ENCODE peak calls at places on chromosomes 6 and 20, in five cellular contexts. One of them, this sample, is unnamed.

GRCh38 chr20:60431349-60431748 is 473.1 kb downstream of the CDH26 start:
- DNase-seq in NCI-H510A treated with DMSO at 0.1 percent for 48 hours: no peak
- DNase-seq in activated CD4-positive, alpha-beta T cell treated with anti-CD3 and anti-CD28 coated beads, Interleukin-2, amount 10 ng/mL, durations not matched to agents 7 days and 5 days: no peak
- DNase-seq in PC-9: no peak
- DNase-seq in CD4-positive, CD25-positive, alpha-beta regulatory T cell: no peak
- DNase-seq in this sample: no peak

GRCh38 chr6:106522557-106522956 is 106.7 kb downstream of the RTN4IP1 start:
- DNase-seq in CD4-positive, CD25-positive, alpha-beta regulatory T cell: no peak
- DNase-seq in NCI-H510A treated with DMSO at 0.1 percent for 48 hours: no peak
- DNase-seq in PC-9: no peak
- DNase-seq in activated CD4-positive, alpha-beta T cell treated with anti-CD3 and anti-CD28 coated beads, Interleukin-2, amount 10 ng/mL, durations not matched to agents 7 days and 5 days: no peak
- DNase-seq in this sample: peak; percentile 78

GRCh38 chr6:154509421-154510143 is 903 bp downstream of the CNKSR3 start:
- DNase-seq in CD4-positive, CD25-positive, alpha-beta regulatory T cell: no peak
- DNase-seq in PC-9: no peak
- DNase-seq in activated CD4-positive, alpha-beta T cell treated with anti-CD3 and anti-CD28 coated beads, Interleukin-2, amount 10 ng/mL, durations not matched to agents 7 days and 5 days: no peak
- DNase-seq in NCI-H510A treated with DMSO at 0.1 percent for 48 hours: no peak
- DNase-seq in this sample: no peak

GRCh38 chr6:81762132-81762531 is 9.7 kb upstream of the TENT5A start:
- DNase-seq in NCI-H510A treated with DMSO at 0.1 percent for 48 hours: no peak
- DNase-seq in activated CD4-positive, alpha-beta T cell treated with anti-CD3 and anti-CD28 coated beads, Interleukin-2, amount 10 ng/mL, durations not matched to agents 7 days and 5 days: no peak
- DNase-seq in CD4-positive, CD25-positive, alpha-beta regulatory T cell: no peak
- DNase-seq in PC-9: no peak
- DNase-seq in this sample: no peak

GRCh38 chr6:27290065-27290849 is 21.8 kb downstream of the POM121L2 start:
- DNase-seq in NCI-H510A treated with DMSO at 0.1 percent for 48 hours: no peak
- DNase-seq in CD4-positive, CD25-positive, alpha-beta regulatory T cell: no peak
- DNase-seq in PC-9: peak; percentile 39
- DNase-seq in activated CD4-positive, alpha-beta T cell treated with anti-CD3 and anti-CD28 coated beads, Interleukin-2, amount 10 ng/mL, durations not matched to agents 7 days and 5 days: no peak
- DNase-seq in this sample: no peak

GRCh38 chr6:106783631-106784566 is 154.5 kb downstream of the QRSL1 start:
- DNase-seq in activated CD4-positive, alpha-beta T cell treated with anti-CD3 and anti-CD28 coated beads, Interleukin-2, amount 10 ng/mL, durations not matched to agents 7 days and 5 days: no peak
- DNase-seq in PC-9: peak; percentile 85
- DNase-seq in NCI-H510A treated with DMSO at 0.1 percent for 48 hours: no peak
- DNase-seq in CD4-positive, CD25-positive, alpha-beta regulatory T cell: no peak
- DNase-seq in this sample: no peak

GRCh38 chr6:116461563-116462507 is 660 bp downstream of the CALHM6 start:
- DNase-seq in CD4-positive, CD25-positive, alpha-beta regulatory T cell: peak; percentile 39
- DNase-seq in activated CD4-positive, alpha-beta T cell treated with anti-CD3 and anti-CD28 coated beads, Interleukin-2, amount 10 ng/mL, durations not matched to agents 7 days and 5 days: peak; percentile 63
- DNase-seq in NCI-H510A treated with DMSO at 0.1 percent for 48 hours: no peak
- DNase-seq in PC-9: no peak
- DNase-seq in this sample: peak; percentile 45

GRCh38 chr20:48298851-48299484 is 513.7 kb upstream of the SULF2 start:
- DNase-seq in CD4-positive, CD25-positive, alpha-beta regulatory T cell: no peak
- DNase-seq in NCI-H510A treated with DMSO at 0.1 percent for 48 hours: no peak
- DNase-seq in activated CD4-positive, alpha-beta T cell treated with anti-CD3 and anti-CD28 coated beads, Interleukin-2, amount 10 ng/mL, durations not matched to agents 7 days and 5 days: no peak
- DNase-seq in PC-9: peak; percentile 87
- DNase-seq in this sample: no peak

GRCh38 chr6:9647599-9647998 is 767.3 kb downstream of the TFAP2A start:
- DNase-seq in PC-9: no peak
- DNase-seq in CD4-positive, CD25-positive, alpha-beta regulatory T cell: no peak
- DNase-seq in activated CD4-positive, alpha-beta T cell treated with anti-CD3 and anti-CD28 coated beads, Interleukin-2, amount 10 ng/mL, durations not matched to agents 7 days and 5 days: no peak
- DNase-seq in NCI-H510A treated with DMSO at 0.1 percent for 48 hours: no peak
- DNase-seq in this sample: no peak

GRCh38 chr20:24096256-24096655 is 107.7 kb upstream of the GGTLC1 start:
- DNase-seq in CD4-positive, CD25-positive, alpha-beta regulatory T cell: no peak
- DNase-seq in activated CD4-positive, alpha-beta T cell treated with anti-CD3 and anti-CD28 coated beads, Interleukin-2, amount 10 ng/mL, durations not matched to agents 7 days and 5 days: no peak
- DNase-seq in PC-9: no peak
- DNase-seq in NCI-H510A treated with DMSO at 0.1 percent for 48 hours: no peak
- DNase-seq in this sample: no peak

This sample was measured in NB4.